ENCODE peak calls at places on chromosomes 11 and 22, in four cellular contexts. N is OCI-LY7, E is vagina, Y is NB4. Q is an unnamed sample.

GRCh38 chr11:43212279-43212678 is 99.5 kb upstream of the API5 start:
- DNase-seq in N (no peak), E (no peak), Y (no peak), Q (no peak)

GRCh38 chr11:132784441-132784840 is 747.9 kb downstream of the OPCML start:
- DNase-seq in N (no peak), E (no peak), Y (no peak), Q (no peak)

GRCh38 chr22:46012182-46012880 is 35.4 kb upstream of the WNT7B start:
- DNase-seq in N (no peak), E (no peak), Y (no peak), Q (no peak)

GRCh38 chr11:34890812-34891211 is 25.4 kb downstream of the APIP start:
- DNase-seq in N (peak; percentile 29), E (no peak), Y (peak; percentile 35), Q (no peak)

GRCh38 chr22:42269407-42270177 is 861 bp downstream of the TCF20 start:
- DNase-seq in N (peak; percentile 82), E (no peak), Y (peak; percentile 71), Q (no peak)

GRCh38 chr11:705646-706438 is at the start of gene EPS8L2:
- DNase-seq in N (no peak), E (no peak), Y (no peak), Q (no peak)

GRCh38 chr11:47980907-47981621 is 705 bp downstream of the PTPRJ start:
- DNase-seq in N (peak; percentile 67), E (no peak), Y (peak; percentile 66), Q (peak; percentile 87)

GRCh38 chr11:35138949-35139881 is at the start of gene CD44:
- DNase-seq in N (no peak), E (no peak), Y (peak; percentile 88), Q (peak; percentile 88)

GRCh38 chr11:101862410-101863233 is 52.2 kb upstream of the CEP126 start:
- DNase-seq in N (peak; percentile 28), E (no peak), Y (peak; percentile 31), Q (no peak)

GRCh38 chr22:45197606-45198462 is 34.1 kb downstream of the NUP50 start:
- DNase-seq in N (no peak), E (peak; percentile 83), Y (no peak), Q (no peak)

GRCh38 chr11:119693253-119693815 is 35.7 kb downstream of the NECTIN1 start:
- DNase-seq in N (no peak), E (no peak), Y (no peak), Q (no peak)

GRCh38 chr11:72446929-72447753 is 12.8 kb upstream of the CLPB start:
- DNase-seq in N (peak; percentile 64), E (no peak), Y (peak; percentile 69), Q (no peak)

GRCh38 chr22:17205432-17205831 is 13.8 kb downstream of the ADA2 start:
- DNase-seq in N (peak; percentile 55), E (no peak), Y (peak; percentile 59), Q (no peak)

GRCh38 chr11:128261011-128261421 is 326.3 kb downstream of the ETS1 start:
- DNase-seq in N (no peak), E (no peak), Y (no peak), Q (no peak)

GRCh38 chr11:79371152-79371551 is 69.7 kb downstream of the TENM4 start:
- DNase-seq in N (no peak), E (no peak), Y (no peak), Q (no peak)

GRCh38 chr11:3949132-3949531 is 93.7 kb downstream of the STIM1 start:
- DNase-seq in N (peak; percentile 80), E (no peak), Y (peak; percentile 50), Q (no peak)

GRCh38 chr11:131897976-131898375 is 527.6 kb downstream of the NTM start:
- DNase-seq in N (no peak), E (no peak), Y (no peak), Q (no peak)

GRCh38 chr22:28395920-28396447 is 283.7 kb downstream of the TTC28 start:
- DNase-seq in N (no peak), E (no peak), Y (no peak), Q (no peak)

GRCh38 chr22:45366713-45367112 is 46.7 kb downstream of the SMC1B start:
- DNase-seq in N (no peak), E (no peak), Y (no peak), Q (no peak)

GRCh38 chr22:26558246-26558895 is 31.6 kb downstream of the TPST2 start:
- DNase-seq in N (no peak), E (no peak), Y (no peak), Q (no peak)

GRCh38 chr11:61254403-61255025 is 13.5 kb downstream of the PGA5 start:
- DNase-seq in N (peak; percentile 69), E (no peak), Y (peak; percentile 75), Q (no peak)

GRCh38 chr22:36321797-36322601 is 65.8 kb downstream of the MYH9 start:
- DNase-seq in N (no peak), E (no peak), Y (no peak), Q (no peak)

GRCh38 chr11:45663486-45664375 is 1.7 kb downstream of the CHST1 start:
- DNase-seq in N (no peak), E (no peak), Y (no peak), Q (no peak)

GRCh38 chr11:65297026-65297667 is 17.5 kb upstream of the CDC42EP2 start:
- DNase-seq in N (no peak), E (no peak), Y (no peak), Q (no peak)

GRCh38 chr11:47183031-47183856 is 3.0 kb downstream of the PACSIN3 start:
- DNase-seq in N (no peak), E (no peak), Y (no peak), Q (no peak)

GRCh38 chr11:36373040-36374010 is 77.2 kb downstream of the PRR5L start:
- DNase-seq in N (no peak), E (no peak), Y (peak; percentile 22), Q (no peak)

GRCh38 chr11:75337195-75337654 is 14.2 kb downstream of the ARRB1 start:
- DNase-seq in N (no peak), E (no peak), Y (peak; percentile 74), Q (no peak)

DNA sequence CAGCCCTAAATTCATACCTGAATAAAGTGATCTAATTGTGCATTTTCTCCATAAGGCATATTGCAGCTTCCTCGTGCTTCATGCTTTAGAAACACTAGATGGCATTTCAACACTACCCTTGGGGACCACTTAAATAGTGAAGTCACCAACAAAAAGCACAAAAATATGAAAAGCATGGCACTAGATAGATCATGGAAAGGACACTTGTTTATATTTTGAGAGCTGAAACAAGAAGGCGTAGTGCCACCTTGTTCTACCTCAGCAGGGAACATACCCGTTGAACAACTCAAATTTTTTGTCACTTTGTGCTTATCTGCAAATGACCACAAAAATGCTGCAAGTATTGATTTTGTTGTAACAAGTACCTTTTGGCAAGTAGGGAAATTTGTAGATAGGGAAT is 8.6 kb downstream of the TBCEL start:
- DNase-seq in N (no peak), E (no peak), Y (peak; percentile 46), Q (no peak)
- TF ChIP-seq CTCF in N (peak; percentile 18), E (no peak), Y (no peak), Q (no peak)

GRCh38 chr11:106087815-106088435 is 10.5 kb downstream of the AASDHPPT start:
- DNase-seq in N (peak; percentile 42), E (no peak), Y (peak; percentile 68), Q (no peak)
- TF ChIP-seq CTCF in N (peak; percentile 96), E (peak; percentile 77), Y (peak; percentile 79), Q (peak; percentile 88)

GRCh38 chr11:57638811-57639320 is 10.8 kb downstream of the YPEL4 start:
- DNase-seq in N (no peak), E (no peak), Y (no peak), Q (no peak)
- TF ChIP-seq CTCF in N (peak; percentile 26), E (no peak), Y (no peak), Q (no peak)

GRCh38 chr11:8766043-8766992 is 83.7 kb downstream of the RPL27A start:
- DNase-seq in N (no peak), E (no peak), Y (no peak), Q (no peak)
- TF ChIP-seq CTCF in N (no peak), E (no peak), Y (no peak), Q (no peak)

DNA sequence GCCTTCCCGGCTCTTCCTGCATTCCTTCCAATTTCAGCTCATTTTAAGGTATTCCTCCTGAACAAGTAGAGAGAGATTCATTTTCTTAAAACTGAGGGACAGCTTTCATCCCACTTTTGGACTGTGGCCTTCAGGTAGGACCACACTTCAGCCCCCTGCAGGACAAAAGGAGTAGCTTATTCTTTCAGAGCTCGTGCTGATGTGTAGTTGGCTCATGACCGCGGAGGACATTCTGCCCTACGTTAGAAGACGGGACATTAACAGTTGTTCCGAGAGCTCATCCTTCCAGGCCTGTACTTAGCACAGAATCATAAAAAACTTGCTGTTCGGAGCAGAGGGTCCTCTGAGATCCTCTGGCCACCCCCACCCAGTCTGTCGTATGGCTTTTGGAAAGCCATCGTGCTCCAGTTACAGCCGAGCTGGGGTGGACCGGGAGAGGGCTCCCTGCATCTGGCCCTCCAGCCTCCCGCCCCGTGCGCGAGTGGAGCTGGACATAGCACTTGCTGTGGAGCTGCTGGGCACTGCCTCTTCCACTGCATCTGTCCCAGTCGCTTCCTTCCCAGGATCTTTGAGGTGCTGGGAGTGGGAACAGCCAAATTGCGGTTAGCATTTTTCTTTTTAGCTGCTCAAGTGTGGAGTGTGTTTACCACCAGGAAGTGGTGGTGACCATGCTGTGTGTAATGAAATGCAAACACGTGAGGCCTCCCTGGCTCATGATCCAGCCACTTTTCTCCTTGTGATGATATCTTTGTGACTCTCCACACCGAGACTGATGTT is 250.3 kb downstream of the TBC1D22A start:
- DNase-seq in N (no peak), E (no peak), Y (no peak), Q (no peak)
- TF ChIP-seq CTCF in N (peak; percentile 28), E (no peak), Y (no peak), Q (peak; percentile 19)

GRCh38 chr11:84836371-84836770 is 790.8 kb downstream of the DLG2 start:
- DNase-seq in N (no peak), E (no peak), Y (no peak), Q (no peak)
- TF ChIP-seq CTCF in N (no peak), E (no peak), Y (no peak), Q (no peak)

GRCh38 chr11:130604606-130605005 is 156.2 kb downstream of the ADAMTS15 start:
- DNase-seq in N (no peak), E (no peak), Y (no peak), Q (no peak)
- TF ChIP-seq CTCF in N (no peak), E (no peak), Y (no peak), Q (no peak)